ENCODE peak calls at places on chromosome X, in ten cellular contexts. One of them, this sample, is unnamed.

GRCh38 chrX:2954541-2954940 is 25.4 kb upstream of the ARSD start:
- DNase-seq in suprapubic skin: no peak
- DNase-seq in HCT116: no peak
- DNase-seq in breast epithelium: no peak
- DNase-seq in H1: no peak
- DNase-seq in IMR-90: no peak
- DNase-seq in erythroblast: no peak
- DNase-seq in upper lobe of left lung: no peak
- DNase-seq in tibial nerve: no peak
- DNase-seq in right lobe of liver: no peak
- DNase-seq in this sample: no peak

GRCh38 chrX:128518508-128518907 is 466.3 kb upstream of the ACTRT1 start:
- DNase-seq in suprapubic skin: no peak
- DNase-seq in HCT116: no peak
- DNase-seq in breast epithelium: no peak
- DNase-seq in H1: no peak
- DNase-seq in IMR-90: peak; percentile 1
- DNase-seq in erythroblast: no peak
- DNase-seq in upper lobe of left lung: no peak
- DNase-seq in tibial nerve: no peak
- DNase-seq in right lobe of liver: no peak
- DNase-seq in this sample: no peak

GRCh38 chrX:103919336-103919682 is 43.1 kb upstream of the TMSB15B start:
- DNase-seq in suprapubic skin: no peak
- DNase-seq in HCT116: no peak
- DNase-seq in breast epithelium: no peak
- DNase-seq in H1: no peak
- DNase-seq in IMR-90: peak; percentile 51
- DNase-seq in erythroblast: peak; percentile 6
- DNase-seq in upper lobe of left lung: no peak
- DNase-seq in tibial nerve: no peak
- DNase-seq in right lobe of liver: no peak
- DNase-seq in this sample: peak; percentile 27

GRCh38 chrX:139759637-139760036 is 51.7 kb upstream of the MCF2 start:
- DNase-seq in suprapubic skin: no peak
- DNase-seq in HCT116: no peak
- DNase-seq in breast epithelium: no peak
- DNase-seq in H1: peak; percentile 44
- DNase-seq in IMR-90: peak; percentile 42
- DNase-seq in erythroblast: peak; percentile 7
- DNase-seq in upper lobe of left lung: no peak
- DNase-seq in tibial nerve: no peak
- DNase-seq in right lobe of liver: no peak
- DNase-seq in this sample: peak; percentile 2

GRCh38 chrX:69996102-69996468 is 53.7 kb downstream of the AWAT2 start:
- DNase-seq in suprapubic skin: no peak
- DNase-seq in HCT116: no peak
- DNase-seq in breast epithelium: no peak
- DNase-seq in H1: no peak
- DNase-seq in IMR-90: no peak
- DNase-seq in erythroblast: no peak
- DNase-seq in upper lobe of left lung: no peak
- DNase-seq in tibial nerve: no peak
- DNase-seq in right lobe of liver: no peak
- DNase-seq in this sample: no peak

GRCh38 chrX:2698604-2699003 is 7.5 kb downstream of the CD99 start:
- DNase-seq in suprapubic skin: no peak
- DNase-seq in HCT116: no peak
- DNase-seq in breast epithelium: no peak
- DNase-seq in H1: no peak
- DNase-seq in IMR-90: no peak
- DNase-seq in erythroblast: no peak
- DNase-seq in upper lobe of left lung: no peak
- DNase-seq in tibial nerve: no peak
- DNase-seq in right lobe of liver: no peak
- DNase-seq in this sample: no peak

GRCh38 chrX:14641681-14642655 is 112.6 kb downstream of the GLRA2 start:
- DNase-seq in suprapubic skin: no peak
- DNase-seq in HCT116: no peak
- DNase-seq in breast epithelium: no peak
- DNase-seq in H1: no peak
- DNase-seq in IMR-90: no peak
- DNase-seq in erythroblast: no peak
- DNase-seq in upper lobe of left lung: no peak
- DNase-seq in tibial nerve: no peak
- DNase-seq in right lobe of liver: no peak
- DNase-seq in this sample: no peak

GRCh38 chrX:49001521-49002090 is 458 bp downstream of the GRIPAP1 start:
- DNase-seq in suprapubic skin: no peak
- DNase-seq in HCT116: peak; percentile 7
- DNase-seq in breast epithelium: no peak
- DNase-seq in H1: peak; percentile 51
- DNase-seq in IMR-90: peak; percentile 36
- DNase-seq in erythroblast: peak; percentile 75
- DNase-seq in upper lobe of left lung: no peak
- DNase-seq in tibial nerve: no peak
- DNase-seq in right lobe of liver: no peak
- DNase-seq in this sample: peak; percentile 15

GRCh38 chrX:115892056-115892708 is 278.4 kb upstream of the AGTR2 start:
- DNase-seq in suprapubic skin: no peak
- DNase-seq in HCT116: peak; percentile 3
- DNase-seq in breast epithelium: no peak
- DNase-seq in H1: peak; percentile 20
- DNase-seq in IMR-90: no peak
- DNase-seq in erythroblast: no peak
- DNase-seq in upper lobe of left lung: no peak
- DNase-seq in tibial nerve: no peak
- DNase-seq in right lobe of liver: no peak
- DNase-seq in this sample: peak; percentile 13

GRCh38 chrX:13009256-13009655 is 34.3 kb downstream of the TMSB4X start:
- DNase-seq in suprapubic skin: no peak
- DNase-seq in HCT116: no peak
- DNase-seq in breast epithelium: peak; percentile 55
- DNase-seq in H1: no peak
- DNase-seq in IMR-90: no peak
- DNase-seq in erythroblast: no peak
- DNase-seq in upper lobe of left lung: peak; percentile 8
- DNase-seq in tibial nerve: no peak
- DNase-seq in right lobe of liver: no peak
- DNase-seq in this sample: no peak

GRCh38 chrX:123603516-123603915 is 129.3 kb downstream of the THOC2 start:
- DNase-seq in suprapubic skin: no peak
- DNase-seq in HCT116: no peak
- DNase-seq in breast epithelium: no peak
- DNase-seq in H1: no peak
- DNase-seq in IMR-90: no peak
- DNase-seq in erythroblast: no peak
- DNase-seq in upper lobe of left lung: no peak
- DNase-seq in tibial nerve: no peak
- DNase-seq in right lobe of liver: no peak
- DNase-seq in this sample: no peak

GRCh38 chrX:16739574-16739973 is 20.2 kb downstream of the SYAP1 start:
- DNase-seq in suprapubic skin: no peak
- DNase-seq in HCT116: no peak
- DNase-seq in breast epithelium: no peak
- DNase-seq in H1: no peak
- DNase-seq in IMR-90: no peak
- DNase-seq in erythroblast: no peak
- DNase-seq in upper lobe of left lung: no peak
- DNase-seq in tibial nerve: no peak
- DNase-seq in right lobe of liver: no peak
- DNase-seq in this sample: no peak

DNA sequence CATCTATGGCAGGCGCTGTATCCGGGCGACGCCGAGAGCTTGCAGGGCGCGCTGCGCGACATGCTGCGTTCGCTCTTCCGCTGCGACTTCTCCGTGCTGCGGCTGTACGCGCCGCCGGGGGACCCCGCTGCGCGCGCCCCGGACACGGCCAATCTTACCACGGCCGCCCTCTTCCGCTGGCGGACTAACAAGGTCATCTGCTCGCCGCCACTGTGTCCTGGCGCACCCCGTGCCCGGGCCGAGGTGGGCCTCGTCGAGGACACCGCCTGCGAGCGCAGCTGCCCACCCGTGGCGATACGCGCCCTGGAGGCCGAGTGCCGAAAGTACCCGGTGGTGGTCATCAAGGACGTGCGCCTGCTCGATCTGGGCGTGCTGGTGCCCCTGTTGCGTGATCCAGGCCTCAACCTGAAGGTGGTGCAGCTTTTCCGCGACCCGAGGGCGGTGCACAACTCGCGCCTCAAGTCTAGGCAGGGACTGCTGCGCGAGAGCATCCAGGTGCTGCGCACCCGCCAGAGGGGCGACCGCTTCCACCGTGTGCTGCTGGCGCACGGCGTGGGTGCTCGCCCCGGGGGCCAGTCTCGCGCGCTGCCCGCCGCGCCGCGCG is 874 bp downstream of the CHST7 start:
- DNase-seq in suprapubic skin: peak; percentile 65
- DNase-seq in HCT116: no peak
- DNase-seq in breast epithelium: no peak
- DNase-seq in H1: peak; percentile 58
- DNase-seq in IMR-90: no peak
- DNase-seq in erythroblast: peak; percentile 36
- DNase-seq in upper lobe of left lung: peak; percentile 85
- DNase-seq in tibial nerve: no peak
- DNase-seq in right lobe of liver: peak; percentile 69
- DNase-seq in this sample: no peak
- TF ChIP-seq POLR2A in suprapubic skin: no peak
- TF ChIP-seq POLR2A in HCT116: no peak
- TF ChIP-seq POLR2A in breast epithelium: no peak
- TF ChIP-seq POLR2A in H1: no peak
- TF ChIP-seq POLR2A in IMR-90: no peak
- TF ChIP-seq POLR2A in erythroblast: no peak
- TF ChIP-seq POLR2A in upper lobe of left lung: no peak
- TF ChIP-seq POLR2A in tibial nerve: no peak
- TF ChIP-seq POLR2A in right lobe of liver: no peak
- TF ChIP-seq POLR2A in this sample: no peak

GRCh38 chrX:11965436-11965835 is 172.8 kb upstream of the FRMPD4 start:
- DNase-seq in suprapubic skin: no peak
- DNase-seq in HCT116: no peak
- DNase-seq in breast epithelium: no peak
- DNase-seq in H1: no peak
- DNase-seq in IMR-90: no peak
- DNase-seq in erythroblast: no peak
- DNase-seq in upper lobe of left lung: no peak
- DNase-seq in tibial nerve: no peak
- DNase-seq in right lobe of liver: no peak
- DNase-seq in this sample: no peak
- TF ChIP-seq POLR2A in suprapubic skin: no peak
- TF ChIP-seq POLR2A in HCT116: no peak
- TF ChIP-seq POLR2A in breast epithelium: no peak
- TF ChIP-seq POLR2A in H1: no peak
- TF ChIP-seq POLR2A in IMR-90: no peak
- TF ChIP-seq POLR2A in erythroblast: no peak
- TF ChIP-seq POLR2A in upper lobe of left lung: no peak
- TF ChIP-seq POLR2A in tibial nerve: no peak
- TF ChIP-seq POLR2A in right lobe of liver: no peak
- TF ChIP-seq POLR2A in this sample: no peak

GRCh38 chrX:129544780-129545179 is 4.7 kb downstream of the OCRL start:
- DNase-seq in suprapubic skin: no peak
- DNase-seq in HCT116: no peak
- DNase-seq in breast epithelium: no peak
- DNase-seq in H1: no peak
- DNase-seq in IMR-90: no peak
- DNase-seq in erythroblast: no peak
- DNase-seq in upper lobe of left lung: no peak
- DNase-seq in tibial nerve: no peak
- DNase-seq in right lobe of liver: no peak
- DNase-seq in this sample: no peak

GRCh38 chrX:129540068-129540653 is at the start of gene OCRL:
- DNase-seq in suprapubic skin: peak; percentile 78
- DNase-seq in HCT116: peak; percentile 34
- DNase-seq in breast epithelium: peak; percentile 42
- DNase-seq in H1: peak; percentile 72
- DNase-seq in IMR-90: peak; percentile 59
- DNase-seq in erythroblast: peak; percentile 68
- DNase-seq in upper lobe of left lung: peak; percentile 92
- DNase-seq in tibial nerve: peak; percentile 35
- DNase-seq in right lobe of liver: peak; percentile 75
- DNase-seq in this sample: peak; percentile 58

GRCh38 chrX:129545408-129545807 is 5.3 kb downstream of the OCRL start:
- DNase-seq in suprapubic skin: no peak
- DNase-seq in HCT116: no peak
- DNase-seq in breast epithelium: no peak
- DNase-seq in H1: no peak
- DNase-seq in IMR-90: no peak
- DNase-seq in erythroblast: no peak
- DNase-seq in upper lobe of left lung: no peak
- DNase-seq in tibial nerve: no peak
- DNase-seq in right lobe of liver: no peak
- DNase-seq in this sample: no peak

GRCh38 chrX:129534816-129535578 is 5.1 kb upstream of the OCRL start:
- DNase-seq in suprapubic skin: no peak
- DNase-seq in HCT116: no peak
- DNase-seq in breast epithelium: no peak
- DNase-seq in H1: no peak
- DNase-seq in IMR-90: peak; percentile 60
- DNase-seq in erythroblast: no peak
- DNase-seq in upper lobe of left lung: no peak
- DNase-seq in tibial nerve: no peak
- DNase-seq in right lobe of liver: no peak
- DNase-seq in this sample: peak; percentile 43

DNA sequence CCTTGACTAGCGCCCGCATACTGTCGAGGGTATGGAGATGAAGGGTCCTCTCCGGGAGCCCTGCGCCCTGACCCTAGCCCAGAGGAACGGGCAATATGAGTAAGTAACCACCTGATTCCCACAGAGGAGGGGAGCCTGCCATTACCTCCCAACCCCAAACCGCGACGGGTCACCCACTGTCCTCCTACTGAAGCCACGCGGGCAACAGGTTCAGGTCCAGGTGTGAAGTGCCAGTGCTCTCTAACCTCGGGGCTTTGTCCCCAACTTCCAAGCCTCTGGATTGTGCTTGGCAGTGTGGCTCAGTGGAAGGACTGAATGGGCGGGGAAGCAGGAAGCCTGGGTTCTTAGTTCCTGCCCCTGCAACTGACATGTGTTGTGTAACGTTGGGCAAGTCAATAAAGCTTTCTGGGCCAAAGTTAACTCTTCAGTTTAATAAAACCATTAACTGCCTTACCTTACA is 696 bp downstream of the OCRL start:
- DNase-seq in suprapubic skin: peak; percentile 65
- DNase-seq in HCT116: no peak
- DNase-seq in breast epithelium: no peak
- DNase-seq in H1: peak; percentile 44
- DNase-seq in IMR-90: no peak
- DNase-seq in erythroblast: peak; percentile 10
- DNase-seq in upper lobe of left lung: no peak
- DNase-seq in tibial nerve: no peak
- DNase-seq in right lobe of liver: peak; percentile 68
- DNase-seq in this sample: peak; percentile 15
- TF ChIP-seq POLR2A in suprapubic skin: no peak
- TF ChIP-seq POLR2A in HCT116: no peak
- TF ChIP-seq POLR2A in breast epithelium: no peak
- TF ChIP-seq POLR2A in H1: no peak
- TF ChIP-seq POLR2A in IMR-90: no peak
- TF ChIP-seq POLR2A in erythroblast: no peak
- TF ChIP-seq POLR2A in upper lobe of left lung: no peak
- TF ChIP-seq POLR2A in tibial nerve: no peak
- TF ChIP-seq POLR2A in right lobe of liver: peak; percentile 38
- TF ChIP-seq POLR2A in this sample: no peak

GRCh38 chrX:125646195-125646594 is 326.5 kb downstream of the TEX13C start:
- DNase-seq in suprapubic skin: no peak
- DNase-seq in HCT116: no peak
- DNase-seq in breast epithelium: no peak
- DNase-seq in H1: no peak
- DNase-seq in IMR-90: no peak
- DNase-seq in erythroblast: peak; percentile 2
- DNase-seq in upper lobe of left lung: no peak
- DNase-seq in tibial nerve: no peak
- DNase-seq in right lobe of liver: no peak
- DNase-seq in this sample: no peak

GRCh38 chrX:125651426-125651825 is 331.8 kb downstream of the TEX13C start:
- DNase-seq in suprapubic skin: no peak
- DNase-seq in HCT116: no peak
- DNase-seq in breast epithelium: no peak
- DNase-seq in H1: no peak
- DNase-seq in IMR-90: no peak
- DNase-seq in erythroblast: no peak
- DNase-seq in upper lobe of left lung: no peak
- DNase-seq in tibial nerve: no peak
- DNase-seq in right lobe of liver: no peak
- DNase-seq in this sample: no peak
- TF ChIP-seq POLR2A in suprapubic skin: no peak
- TF ChIP-seq POLR2A in HCT116: no peak
- TF ChIP-seq POLR2A in breast epithelium: no peak
- TF ChIP-seq POLR2A in H1: no peak
- TF ChIP-seq POLR2A in IMR-90: no peak
- TF ChIP-seq POLR2A in erythroblast: no peak
- TF ChIP-seq POLR2A in upper lobe of left lung: no peak
- TF ChIP-seq POLR2A in tibial nerve: no peak
- TF ChIP-seq POLR2A in right lobe of liver: no peak
- TF ChIP-seq POLR2A in this sample: no peak

This sample was measured in H54.